ENCODE peak calls at places on chromosomes 11 and 22, in five cellular contexts. K, U, N, E and W are unnamed samples.

GRCh38 chr22:20606041-20606783 is 98.8 kb downstream of the MED15 start:
- DNase-seq in K (peak), U (no peak), N (no peak), E (peak), W (peak)

GRCh38 chr22:40043086-40043485 is 48.3 kb downstream of the FAM83F start:
- DNase-seq in K (no peak), U (peak), N (no peak), E (no peak), W (no peak)

GRCh38 chr11:78922886-78923625 is 348.4 kb upstream of the NARS2 start:
- DNase-seq in K (no peak), U (no peak), N (no peak), E (no peak), W (no peak)

GRCh38 chr11:66289548-66290331 is 797 bp upstream of the YIF1A start:
- DNase-seq in K (peak), U (peak), N (no peak), E (no peak), W (no peak)

GRCh38 chr11:96013459-96014213 is 89.7 kb upstream of the MTMR2 start:
- DNase-seq in K (no peak), U (no peak), N (no peak), E (no peak), W (no peak)

GRCh38 chr11:27200779-27201453 is 160.3 kb downstream of the BBOX1 start:
- DNase-seq in K (no peak), U (no peak), N (no peak), E (no peak), W (no peak)

GRCh38 chr22:17946691-17947367 is 77.5 kb downstream of the MICAL3 start:
- DNase-seq in K (peak), U (no peak), N (no peak), E (no peak), W (no peak)

GRCh38 chr11:101127348-101127698 is 2.3 kb downstream of the PGR start:
- DNase-seq in K (no peak), U (no peak), N (no peak), E (no peak), W (no peak)

GRCh38 chr11:121119444-121119843 is 18.4 kb downstream of the TECTA start:
- DNase-seq in K (no peak), U (no peak), N (no peak), E (no peak), W (no peak)

GRCh38 chr11:86403458-86403857 is 28.8 kb downstream of the CCDC81 start:
- DNase-seq in K (no peak), U (no peak), N (no peak), E (no peak), W (no peak)

GRCh38 chr11:88552377-88553029 is 215.0 kb upstream of the CTSC start:
- DNase-seq in K (peak), U (no peak), N (no peak), E (peak), W (peak)

GRCh38 chr11:74641289-74641688 is 48.9 kb downstream of the POLD3 start:
- DNase-seq in K (no peak), U (no peak), N (no peak), E (no peak), W (no peak)

GRCh38 chr11:57904369-57904768 is 119.3 kb upstream of the OR9Q1 start:
- DNase-seq in K (no peak), U (no peak), N (no peak), E (no peak), W (no peak)

GRCh38 chr11:8707541-8708270 is 25.1 kb downstream of the RPL27A start:
- DNase-seq in K (no peak), U (peak), N (no peak), E (no peak), W (no peak)

GRCh38 chr11:64485077-64485476 is 105.9 kb upstream of the SLC22A12 start:
- DNase-seq in K (no peak), U (no peak), N (no peak), E (no peak), W (no peak)

GRCh38 chr11:64489831-64490441 is 101.1 kb upstream of the SLC22A12 start:
- DNase-seq in K (peak), U (no peak), N (no peak), E (peak), W (peak)

GRCh38 chr11:64482588-64482987 is 108.4 kb upstream of the SLC22A12 start:
- DNase-seq in K (no peak), U (no peak), N (no peak), E (no peak), W (no peak)

DNA sequence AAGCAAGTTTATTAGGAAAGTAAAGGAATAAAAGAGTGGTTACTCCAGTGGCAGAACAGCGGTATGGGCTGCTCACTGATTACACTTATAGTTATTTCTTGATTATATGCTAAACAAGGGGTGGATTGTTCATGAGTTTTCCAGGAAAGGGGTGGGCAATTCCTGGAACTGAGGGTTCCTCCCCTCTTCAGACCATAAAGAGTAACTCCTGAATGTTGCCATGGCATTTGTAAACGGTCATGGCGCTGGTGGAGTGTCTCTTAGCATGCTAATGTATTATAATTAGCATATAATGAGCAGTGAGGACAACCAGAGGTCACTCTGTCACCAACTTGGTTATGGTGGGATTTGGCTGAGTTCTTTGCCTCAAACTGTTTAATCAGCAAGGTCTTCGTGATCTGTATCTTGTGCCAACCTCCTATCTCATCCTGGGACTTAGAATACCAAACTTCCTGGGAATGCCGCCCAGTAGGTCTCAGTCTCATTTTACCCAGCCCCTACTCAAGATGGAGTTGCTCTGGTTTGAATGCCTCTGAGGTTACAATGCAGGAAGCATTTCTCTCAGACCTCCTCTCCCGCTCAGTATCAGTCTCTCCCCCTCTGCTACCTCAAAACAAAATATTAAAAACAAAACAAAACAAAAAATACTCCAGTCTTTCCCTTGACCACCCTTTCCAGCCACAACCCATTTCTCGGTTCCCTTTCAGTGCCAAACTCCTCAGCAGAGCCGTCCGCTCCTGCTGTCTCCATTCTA is 106.5 kb upstream of the SLC22A12 start:
- DNase-seq in K (no peak), U (no peak), N (no peak), E (no peak), W (no peak)
- TF ChIP-seq CTCF in K (no peak), U (no peak), N (no peak), E (no peak), W (no peak)

DNA sequence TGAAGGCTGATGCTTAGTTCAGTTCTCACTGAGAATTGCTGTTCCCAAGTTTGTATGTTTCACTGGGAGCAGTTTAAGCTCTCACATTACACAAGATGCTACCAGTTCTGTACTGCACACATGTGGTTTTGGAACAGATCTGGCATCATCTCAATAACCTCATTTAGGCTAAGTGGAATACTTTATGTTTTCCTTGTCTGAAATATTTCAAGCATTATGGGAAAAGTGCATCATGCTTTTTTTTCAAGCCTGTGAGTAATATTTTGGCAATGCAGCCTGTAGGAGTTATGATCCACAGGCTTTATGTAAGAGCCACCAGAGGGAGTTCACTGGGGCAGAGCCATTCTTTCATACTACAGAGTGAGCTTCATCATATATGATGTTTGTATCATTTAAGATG is 141.5 kb downstream of the OR4C45 start:
- DNase-seq in K (no peak), U (no peak), N (no peak), E (no peak), W (peak)
- TF ChIP-seq CTCF in K (no peak), U (no peak), N (no peak), E (peak), W (peak)

GRCh38 chr11:3957437-3957836 is 102.0 kb downstream of the STIM1 start:
- DNase-seq in K (no peak), U (no peak), N (no peak), E (no peak), W (no peak)
- TF ChIP-seq CTCF in K (no peak), U (no peak), N (no peak), E (no peak), W (no peak)

GRCh38 chr22:30557243-30557642 is 10.7 kb upstream of the SEC14L6 start:
- DNase-seq in K (no peak), U (no peak), N (no peak), E (no peak), W (no peak)
- TF ChIP-seq CTCF in K (no peak), U (no peak), N (no peak), E (no peak), W (no peak)

DNA sequence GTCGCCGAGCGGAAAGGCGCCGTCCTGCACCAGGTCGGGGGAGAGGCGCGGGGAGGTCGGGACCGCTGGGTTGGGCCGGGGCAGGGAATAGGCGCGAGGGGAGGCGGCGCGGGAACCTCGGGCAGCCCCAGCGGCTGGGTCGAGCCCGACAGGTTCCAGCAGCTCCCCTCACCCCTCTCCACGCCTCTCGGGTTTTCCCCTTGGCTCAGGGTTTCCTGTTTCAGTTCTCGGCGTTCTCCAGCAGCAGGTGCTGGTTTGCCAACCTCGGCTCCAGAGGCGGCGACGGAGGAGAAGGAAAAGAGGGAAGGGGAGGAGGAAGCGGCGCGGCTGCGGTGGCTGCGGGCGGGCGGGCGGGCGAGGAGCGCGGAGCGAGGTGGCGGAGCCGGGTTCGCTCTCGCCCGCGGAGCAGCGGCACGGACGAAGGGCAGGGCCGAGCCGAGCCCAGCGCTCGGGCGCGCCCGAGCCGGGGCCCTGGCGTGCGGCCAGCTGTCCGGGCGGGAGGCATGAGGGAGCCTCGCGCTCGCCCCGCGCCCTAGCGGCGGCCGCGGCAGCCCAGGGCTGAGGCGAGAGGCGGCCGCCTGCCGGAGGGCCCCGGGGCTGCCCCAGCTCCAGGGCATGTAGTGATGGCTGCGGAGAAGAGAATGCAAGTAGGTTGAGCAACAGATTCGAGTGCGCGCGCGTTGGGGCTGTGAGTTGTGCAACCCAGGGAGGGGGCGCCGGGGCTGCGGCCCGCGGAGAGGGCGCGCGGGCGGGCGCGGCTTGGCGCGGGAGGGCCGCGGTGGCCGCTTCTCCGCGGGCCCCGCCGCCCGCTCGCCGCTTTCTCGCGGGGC is at the start of gene ZC3H12C:
- DNase-seq in K (peak), U (peak), N (peak), E (peak), W (peak)
- TF ChIP-seq CTCF in K (peak), U (peak), N (peak), E (peak), W (peak)

GRCh38 chr11:17546240-17546639 is 819 bp upstream of the OTOG start:
- DNase-seq in K (no peak), U (no peak), N (no peak), E (no peak), W (no peak)

GRCh38 chr11:17543041-17543440 is 1.2 kb downstream of the USH1C start:
- DNase-seq in K (no peak), U (no peak), N (no peak), E (no peak), W (no peak)

GRCh38 chr11:17542249-17542648 is 2.0 kb downstream of the USH1C start:
- DNase-seq in K (peak), U (no peak), N (no peak), E (no peak), W (no peak)

GRCh38 chr11:17543574-17544180 is 539 bp downstream of the USH1C start:
- DNase-seq in K (no peak), U (no peak), N (no peak), E (no peak), W (no peak)

DNA sequence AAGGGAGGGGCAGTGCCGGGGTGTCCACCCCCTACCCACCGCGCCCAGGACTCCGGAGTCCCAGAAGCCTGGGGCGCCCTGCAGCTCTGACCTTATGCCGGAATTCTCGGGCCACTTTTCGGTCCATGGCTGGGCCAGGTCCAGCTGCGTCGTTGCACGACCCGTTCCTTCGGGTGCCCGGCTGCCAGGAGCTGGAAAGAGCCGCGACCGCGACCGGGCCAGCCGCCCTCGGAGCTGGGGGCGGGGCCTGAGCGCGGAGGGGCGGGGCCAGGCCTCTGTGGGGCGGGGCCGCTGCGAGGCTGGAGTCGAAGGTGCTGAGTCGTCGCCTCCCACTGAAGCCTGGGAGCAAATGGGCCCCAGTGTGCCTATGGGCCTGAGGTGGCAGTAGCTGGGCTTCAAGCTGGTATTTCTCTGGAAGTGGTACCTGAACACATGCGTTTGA is at the start of gene USH1C:
- DNase-seq in K (peak), U (no peak), N (no peak), E (no peak), W (no peak)
- TF ChIP-seq CTCF in K (no peak), U (no peak), N (no peak), E (no peak), W (no peak)

GRCh38 chr11:130068986-130069683 is 559 bp upstream of the APLP2 start:
- DNase-seq in K (peak), U (peak), N (peak), E (no peak), W (peak)
- TF ChIP-seq CTCF in K (peak), U (peak), N (no peak), E (no peak), W (no peak)

GRCh38 chr11:44566952-44567875 is 1.8 kb downstream of the CD82 start:
- DNase-seq in K (no peak), U (no peak), N (no peak), E (no peak), W (no peak)

GRCh38 chr11:44564653-44565007 is 833 bp upstream of the CD82 start:
- DNase-seq in K (peak), U (peak), N (peak), E (peak), W (peak)

GRCh38 chr11:44565008-44565745 is at the start of gene CD82:
- DNase-seq in K (peak), U (peak), N (peak), E (peak), W (peak)

GRCh38 chr11:44566559-44566949 is 1.1 kb downstream of the CD82 start:
- DNase-seq in K (no peak), U (no peak), N (no peak), E (no peak), W (no peak)

GRCh38 chr11:44565746-44566558 is 489 bp downstream of the CD82 start:
- DNase-seq in K (no peak), U (no peak), N (no peak), E (no peak), W (no peak)
- TF ChIP-seq CTCF in K (no peak), U (peak), N (no peak), E (peak), W (peak)

GRCh38 chr22:44729391-44730012 is 22.9 kb upstream of the ARHGAP8 start:
- DNase-seq in K (no peak), U (peak), N (no peak), E (no peak), W (peak)
- TF ChIP-seq CTCF in K (no peak), U (peak), N (no peak), E (no peak), W (peak)